ENCODE peak calls at places on chromosomes 16 and 17, in nine cellular contexts. One of them, this sample, is unnamed.

GRCh38 chr17:6066183-6066948 is 3.8 kb upstream of the WSCD1 start:
- DNase-seq in K562: no peak
- DNase-seq in esophagus squamous epithelium: no peak
- DNase-seq in IMR-90: no peak
- DNase-seq in adrenal gland: no peak
- DNase-seq in transverse colon: no peak
- DNase-seq in stomach: no peak
- DNase-seq in A549: no peak
- DNase-seq in endothelial cell of umbilical vein: no peak
- DNase-seq in this sample: no peak

GRCh38 chr16:70703041-70703834 is 17.4 kb upstream of the MTSS2 start:
- DNase-seq in A549: peak; percentile 40
- DNase-seq in K562: peak; percentile 38
- DNase-seq in esophagus squamous epithelium: no peak
- DNase-seq in adrenal gland: peak; percentile 95
- DNase-seq in endothelial cell of umbilical vein: no peak
- DNase-seq in transverse colon: peak; percentile 47
- DNase-seq in IMR-90: peak; percentile 94
- DNase-seq in stomach: no peak
- DNase-seq in this sample: peak; percentile 95

GRCh38 chr16:11986521-11987057 is 10.1 kb downstream of the SNX29 start:
- DNase-seq in K562: no peak
- DNase-seq in stomach: no peak
- DNase-seq in adrenal gland: no peak
- DNase-seq in esophagus squamous epithelium: no peak
- DNase-seq in transverse colon: no peak
- DNase-seq in endothelial cell of umbilical vein: no peak
- DNase-seq in A549: no peak
- DNase-seq in IMR-90: peak; percentile 32
- DNase-seq in this sample: no peak

GRCh38 chr16:29862383-29862883 is 593 bp downstream of the CDIPT start:
- DNase-seq in adrenal gland: no peak
- DNase-seq in K562: peak; percentile 28
- DNase-seq in stomach: peak; percentile 34
- DNase-seq in transverse colon: peak; percentile 41
- DNase-seq in endothelial cell of umbilical vein: peak; percentile 44
- DNase-seq in IMR-90: no peak
- DNase-seq in esophagus squamous epithelium: no peak
- DNase-seq in A549: no peak
- DNase-seq in this sample: no peak

GRCh38 chr17:66383353-66383752 is 80.9 kb downstream of the PRKCA start:
- DNase-seq in esophagus squamous epithelium: no peak
- DNase-seq in K562: no peak
- DNase-seq in stomach: no peak
- DNase-seq in IMR-90: peak; percentile 96
- DNase-seq in endothelial cell of umbilical vein: no peak
- DNase-seq in transverse colon: no peak
- DNase-seq in adrenal gland: no peak
- DNase-seq in A549: no peak
- DNase-seq in this sample: no peak

GRCh38 chr16:67672306-67672705 is 5.7 kb downstream of the C16orf86 start:
- DNase-seq in endothelial cell of umbilical vein: no peak
- DNase-seq in IMR-90: no peak
- DNase-seq in stomach: no peak
- DNase-seq in K562: no peak
- DNase-seq in A549: no peak
- DNase-seq in adrenal gland: peak; percentile 59
- DNase-seq in esophagus squamous epithelium: no peak
- DNase-seq in transverse colon: no peak
- DNase-seq in this sample: no peak

GRCh38 chr17:77881545-77881944 is 77.0 kb upstream of the TNRC6C start:
- DNase-seq in IMR-90: peak; percentile 28
- DNase-seq in esophagus squamous epithelium: peak; percentile 50
- DNase-seq in adrenal gland: peak; percentile 58
- DNase-seq in transverse colon: peak; percentile 79
- DNase-seq in K562: peak; percentile 60
- DNase-seq in stomach: peak; percentile 67
- DNase-seq in A549: no peak
- DNase-seq in endothelial cell of umbilical vein: no peak
- DNase-seq in this sample: peak; percentile 76

GRCh38 chr16:86022381-86022960 is 123.5 kb downstream of the IRF8 start:
- DNase-seq in endothelial cell of umbilical vein: no peak
- DNase-seq in transverse colon: no peak
- DNase-seq in IMR-90: no peak
- DNase-seq in stomach: no peak
- DNase-seq in K562: no peak
- DNase-seq in A549: no peak
- DNase-seq in esophagus squamous epithelium: no peak
- DNase-seq in adrenal gland: no peak
- DNase-seq in this sample: no peak

GRCh38 chr16:68786685-68787418 is 49.8 kb downstream of the CDH1 start:
- DNase-seq in A549: no peak
- DNase-seq in esophagus squamous epithelium: no peak
- DNase-seq in endothelial cell of umbilical vein: no peak
- DNase-seq in adrenal gland: no peak
- DNase-seq in transverse colon: peak; percentile 19
- DNase-seq in K562: no peak
- DNase-seq in stomach: no peak
- DNase-seq in IMR-90: peak; percentile 44
- DNase-seq in this sample: no peak

GRCh38 chr16:81703177-81704155 is 75.6 kb upstream of the PLCG2 start:
- DNase-seq in K562: no peak
- DNase-seq in A549: peak; percentile 80
- DNase-seq in transverse colon: no peak
- DNase-seq in esophagus squamous epithelium: no peak
- DNase-seq in adrenal gland: peak; percentile 90
- DNase-seq in stomach: no peak
- DNase-seq in IMR-90: peak; percentile 91
- DNase-seq in endothelial cell of umbilical vein: peak; percentile 84
- DNase-seq in this sample: no peak

GRCh38 chr17:51165680-51166197 is 472 bp upstream of the NME2 start:
- DNase-seq in A549: peak; percentile 56
- DNase-seq in esophagus squamous epithelium: no peak
- DNase-seq in transverse colon: peak; percentile 43
- DNase-seq in adrenal gland: no peak
- DNase-seq in IMR-90: peak; percentile 22
- DNase-seq in stomach: peak; percentile 28
- DNase-seq in K562: peak; percentile 25
- DNase-seq in endothelial cell of umbilical vein: no peak
- DNase-seq in this sample: no peak

GRCh38 chr16:2482181-2483107 is 7.5 kb downstream of the TBC1D24 start:
- DNase-seq in IMR-90: peak; percentile 71
- DNase-seq in transverse colon: peak; percentile 38
- DNase-seq in endothelial cell of umbilical vein: no peak
- DNase-seq in stomach: no peak
- DNase-seq in K562: peak; percentile 36
- DNase-seq in A549: no peak
- DNase-seq in esophagus squamous epithelium: no peak
- DNase-seq in adrenal gland: no peak
- DNase-seq in this sample: no peak

GRCh38 chr17:42514867-42515266 is 21.2 kb upstream of the NAGLU start:
- DNase-seq in adrenal gland: no peak
- DNase-seq in IMR-90: no peak
- DNase-seq in stomach: no peak
- DNase-seq in A549: no peak
- DNase-seq in K562: no peak
- DNase-seq in esophagus squamous epithelium: no peak
- DNase-seq in endothelial cell of umbilical vein: no peak
- DNase-seq in transverse colon: no peak
- DNase-seq in this sample: no peak

GRCh38 chr17:28492352-28493310 is 13.5 kb upstream of the FOXN1 start:
- DNase-seq in K562: no peak
- DNase-seq in stomach: no peak
- DNase-seq in transverse colon: no peak
- DNase-seq in IMR-90: no peak
- DNase-seq in esophagus squamous epithelium: no peak
- DNase-seq in adrenal gland: no peak
- DNase-seq in A549: no peak
- DNase-seq in endothelial cell of umbilical vein: no peak
- DNase-seq in this sample: no peak

GRCh38 chr17:78127240-78127887 is 1.2 kb downstream of the TMC6 start:
- DNase-seq in A549: no peak
- DNase-seq in K562: peak; percentile 46
- DNase-seq in IMR-90: no peak
- DNase-seq in adrenal gland: peak; percentile 51
- DNase-seq in endothelial cell of umbilical vein: no peak
- DNase-seq in esophagus squamous epithelium: no peak
- DNase-seq in transverse colon: peak; percentile 75
- DNase-seq in stomach: peak; percentile 57
- DNase-seq in this sample: no peak

GRCh38 chr17:44820631-44821196 is 9.4 kb downstream of the GJC1 start:
- DNase-seq in IMR-90: peak; percentile 91
- DNase-seq in stomach: no peak
- DNase-seq in adrenal gland: no peak
- DNase-seq in esophagus squamous epithelium: no peak
- DNase-seq in K562: no peak
- DNase-seq in endothelial cell of umbilical vein: peak; percentile 80
- DNase-seq in transverse colon: no peak
- DNase-seq in A549: peak; percentile 79
- DNase-seq in this sample: no peak
- H3K4me3 ChIP-seq in IMR-90: no peak overlapping the region
- H3K4me3 ChIP-seq in stomach: no peak overlapping the region
- H3K4me3 ChIP-seq in adrenal gland: no peak overlapping the region
- H3K4me3 ChIP-seq in esophagus squamous epithelium: no peak overlapping the region
- H3K4me3 ChIP-seq in K562: no peak overlapping the region
- H3K4me3 ChIP-seq in endothelial cell of umbilical vein: no peak overlapping the region
- H3K4me3 ChIP-seq in transverse colon: no peak overlapping the region
- H3K4me3 ChIP-seq in A549: peak overlapping the region; percentile 6
- H3K4me3 ChIP-seq in this sample: no peak overlapping the region

DNA sequence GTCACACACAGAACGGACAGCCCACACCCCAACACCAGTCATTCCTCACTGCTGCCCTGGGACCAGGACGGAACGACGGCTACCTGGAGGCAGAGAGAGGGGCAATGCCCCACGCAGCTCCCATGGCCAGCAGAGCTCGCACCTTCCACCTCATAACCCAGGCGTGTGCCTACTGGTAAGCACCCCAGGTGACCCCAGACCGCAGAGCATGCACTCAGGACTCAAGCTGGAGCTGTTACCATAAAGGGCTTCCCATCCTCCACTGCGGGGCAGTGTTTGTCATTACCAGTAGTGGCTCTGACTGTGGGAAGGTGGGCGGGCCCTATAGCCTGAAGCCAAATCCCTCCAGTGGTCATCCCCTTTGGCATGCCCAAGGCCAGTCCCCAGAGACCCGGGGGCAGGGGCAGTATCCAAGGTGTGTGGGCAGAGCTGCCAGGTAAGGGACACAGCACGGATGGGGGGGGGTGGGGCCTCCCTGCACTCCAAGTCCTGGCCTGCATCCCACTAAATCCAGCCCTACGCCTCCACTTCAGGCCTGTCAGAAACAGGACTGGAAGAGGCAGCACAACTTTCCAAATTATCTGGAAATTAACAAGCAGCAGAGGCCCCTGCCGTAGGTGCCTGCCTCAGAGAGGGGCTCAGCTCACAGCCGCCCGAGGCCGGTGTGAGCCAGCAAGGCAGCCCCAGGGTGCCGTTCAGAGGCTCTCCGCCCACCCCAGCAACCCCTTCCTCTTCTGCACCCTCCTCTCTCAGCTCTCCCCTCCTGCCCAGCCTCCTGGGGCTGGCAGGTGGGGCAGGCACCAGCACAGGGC is 4.8 kb upstream of the BCAR1 start:
- DNase-seq in endothelial cell of umbilical vein: peak; percentile 54
- DNase-seq in K562: peak; percentile 70
- DNase-seq in transverse colon: no peak
- DNase-seq in IMR-90: no peak
- DNase-seq in A549: no peak
- DNase-seq in adrenal gland: peak; percentile 23
- DNase-seq in esophagus squamous epithelium: no peak
- DNase-seq in stomach: peak; percentile 28
- DNase-seq in this sample: peak; percentile 17
- TF ChIP-seq CTCF in endothelial cell of umbilical vein: peak; percentile 22
- TF ChIP-seq CTCF in K562: peak; percentile 41
- TF ChIP-seq CTCF in transverse colon: no peak
- TF ChIP-seq CTCF in IMR-90: peak; percentile 26
- TF ChIP-seq CTCF in A549: no peak
- TF ChIP-seq CTCF in adrenal gland: no peak
- TF ChIP-seq CTCF in esophagus squamous epithelium: no peak
- TF ChIP-seq CTCF in stomach: no peak
- TF ChIP-seq CTCF in this sample: no peak

DNA sequence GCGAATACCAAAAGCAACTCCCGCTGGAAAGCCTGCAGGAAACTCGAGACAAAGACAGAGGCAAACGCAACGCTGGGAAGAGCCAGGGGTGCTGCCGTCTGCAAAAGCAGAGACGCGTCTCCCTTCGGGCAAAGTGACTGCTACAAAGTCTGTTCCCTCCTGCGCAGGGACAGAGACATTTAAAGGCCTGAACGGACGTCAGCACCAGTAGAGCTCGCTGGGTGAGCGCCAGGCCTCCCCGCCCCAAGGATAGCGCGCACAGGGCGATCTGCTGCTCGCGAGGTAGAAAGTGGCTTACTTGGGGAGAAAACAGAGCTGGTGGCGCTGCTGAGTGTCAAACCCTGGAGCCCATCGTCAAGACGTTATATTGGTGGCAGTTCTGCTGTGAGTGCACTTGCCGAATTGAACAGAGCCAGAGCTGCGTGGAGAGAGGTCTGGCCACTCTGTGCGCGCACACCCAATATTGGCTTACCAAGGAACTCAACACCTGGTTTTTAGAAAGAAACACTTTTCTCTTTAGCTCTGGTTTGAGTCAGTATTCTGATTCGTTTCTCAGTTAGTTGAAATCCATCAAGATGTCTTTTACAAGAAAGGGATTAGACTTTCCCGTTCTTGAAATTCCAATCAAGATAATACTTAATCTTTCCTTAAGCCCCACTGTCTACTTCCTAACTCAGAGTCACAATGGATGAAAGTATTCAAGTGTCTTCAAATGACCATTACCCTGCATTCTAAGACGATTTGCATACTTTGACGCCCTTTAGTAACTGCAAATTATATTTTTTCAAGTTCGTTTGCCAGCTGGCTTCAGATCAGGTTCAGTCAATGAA is 190.1 kb downstream of the USP22 start:
- DNase-seq in stomach: no peak
- DNase-seq in K562: no peak
- DNase-seq in A549: no peak
- DNase-seq in adrenal gland: peak; percentile 32
- DNase-seq in IMR-90: no peak
- DNase-seq in endothelial cell of umbilical vein: no peak
- DNase-seq in esophagus squamous epithelium: no peak
- DNase-seq in transverse colon: peak; percentile 14
- DNase-seq in this sample: no peak
- TF ChIP-seq POLR2A in stomach: no peak
- TF ChIP-seq POLR2A in K562: no peak
- TF ChIP-seq POLR2A in A549: no peak
- TF ChIP-seq POLR2A in adrenal gland: no peak
- TF ChIP-seq POLR2A in IMR-90: no peak
- TF ChIP-seq POLR2A in endothelial cell of umbilical vein: no peak
- TF ChIP-seq POLR2A in esophagus squamous epithelium: no peak
- TF ChIP-seq POLR2A in transverse colon: no peak
- TF ChIP-seq POLR2A in this sample: no peak

DNA sequence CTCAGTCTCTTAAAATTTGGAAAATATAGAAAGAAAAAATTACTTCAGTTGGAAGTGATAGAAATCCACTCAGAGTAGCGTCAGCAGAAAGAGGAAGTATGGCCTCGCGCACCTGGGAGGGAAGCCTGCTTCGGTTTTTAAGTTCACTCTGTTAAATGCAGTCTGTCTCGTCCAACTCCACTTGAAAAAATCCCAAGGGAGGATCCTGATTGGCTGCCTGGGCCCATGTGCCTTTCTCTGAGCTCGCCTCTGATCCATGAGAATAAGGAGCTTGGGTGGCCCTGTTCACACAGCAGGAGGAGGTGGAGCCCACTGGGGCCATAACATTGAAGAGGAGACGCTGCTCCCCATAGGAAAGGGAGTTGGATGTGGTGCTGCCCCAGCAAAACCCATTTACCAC is 40.7 kb downstream of the DNAJA2 start:
- DNase-seq in K562: no peak
- DNase-seq in A549: no peak
- DNase-seq in endothelial cell of umbilical vein: no peak
- DNase-seq in stomach: peak; percentile 36
- DNase-seq in esophagus squamous epithelium: no peak
- DNase-seq in IMR-90: no peak
- DNase-seq in transverse colon: no peak
- DNase-seq in adrenal gland: no peak
- DNase-seq in this sample: no peak
- H3K4me3 ChIP-seq in K562: no peak overlapping the region
- H3K4me3 ChIP-seq in A549: no peak overlapping the region
- H3K4me3 ChIP-seq in endothelial cell of umbilical vein: no peak overlapping the region
- H3K4me3 ChIP-seq in stomach: no peak overlapping the region
- H3K4me3 ChIP-seq in esophagus squamous epithelium: no peak overlapping the region
- H3K4me3 ChIP-seq in IMR-90: no peak overlapping the region
- H3K4me3 ChIP-seq in transverse colon: no peak overlapping the region
- H3K4me3 ChIP-seq in adrenal gland: no peak overlapping the region
- H3K4me3 ChIP-seq in this sample: no peak overlapping the region